ENCODE peak calls at places on chromosome 20, in nine cellular contexts. Q, F, D, K, H, B, J, O and U are unnamed samples.

GRCh38 chr20:3577366-3577765 is 85.8 kb downstream of the GFRA4 start:
- DNase-seq in Q (no peak), F (no peak), D (no peak), K (no peak), H (no peak), B (no peak), J (no peak), O (no peak), U (no peak)

GRCh38 chr20:33951171-33951570 is 42.5 kb upstream of the RALY start:
- DNase-seq in Q (no peak), F (no peak), D (no peak), K (no peak), H (no peak), B (no peak), J (no peak), O (no peak), U (no peak)

GRCh38 chr20:3239867-3240775 is 1.1 kb upstream of the SLC4A11 start:
- DNase-seq in Q (peak; percentile 25), F (no peak), D (no peak), K (no peak), H (no peak), B (no peak), J (no peak), O (no peak), U (no peak)

GRCh38 chr20:51132286-51132810 is 109.4 kb upstream of the KCNG1 start:
- DNase-seq in Q (peak; percentile 19), F (no peak), D (no peak), K (no peak), H (no peak), B (no peak), J (no peak), O (no peak), U (no peak)

GRCh38 chr20:63765918-63766317 is 26.3 kb downstream of the SLC2A4RG start:
- DNase-seq in Q (no peak), F (no peak), D (no peak), K (no peak), H (no peak), B (no peak), J (no peak), O (no peak), U (no peak)

GRCh38 chr20:19661717-19662637 is 96.1 kb upstream of the RIN2 start:
- DNase-seq in Q (peak; percentile 59), F (peak; percentile 81), D (peak; percentile 68), K (peak; percentile 19), H (no peak), B (peak; percentile 55), J (peak; percentile 19), O (peak; percentile 34), U (peak; percentile 38)

GRCh38 chr20:23143986-23144695 is 58.0 kb upstream of the CD93 start:
- DNase-seq in Q (no peak), F (peak; percentile 56), D (no peak), K (no peak), H (no peak), B (no peak), J (no peak), O (peak; percentile 71), U (no peak)

GRCh38 chr20:21052241-21052640 is 53.9 kb downstream of the LINC00237 start:
- DNase-seq in Q (no peak), F (no peak), D (no peak), K (no peak), H (no peak), B (no peak), J (no peak), O (no peak), U (no peak)

GRCh38 chr20:16415079-16415478 is 158.2 kb downstream of the KIF16B start:
- DNase-seq in Q (peak; percentile 2), F (no peak), D (no peak), K (no peak), H (no peak), B (no peak), J (no peak), O (no peak), U (no peak)

GRCh38 chr20:15674253-15675145 is 898.7 kb downstream of the KIF16B start:
- DNase-seq in Q (peak; percentile 25), F (no peak), D (no peak), K (no peak), H (no peak), B (no peak), J (no peak), O (no peak), U (no peak)

GRCh38 chr20:40497781-40498691 is 191.0 kb downstream of the MAFB start:
- DNase-seq in Q (peak; percentile 36), F (peak; percentile 76), D (no peak), K (no peak), H (no peak), B (no peak), J (no peak), O (no peak), U (no peak)

GRCh38 chr20:63706027-63706695 is 1.6 kb downstream of the ARFRP1 start:
- DNase-seq in Q (no peak), F (peak; percentile 53), D (no peak), K (no peak), H (no peak), B (no peak), J (no peak), O (no peak), U (no peak)

GRCh38 chr20:63709149-63709527 is 1.3 kb downstream of the ZGPAT start:
- DNase-seq in Q (no peak), F (peak; percentile 59), D (no peak), K (no peak), H (no peak), B (no peak), J (no peak), O (no peak), U (no peak)

GRCh38 chr20:24693466-24694156 is 224.2 kb downstream of the SYNDIG1 start:
- DNase-seq in Q (no peak), F (peak; percentile 61), D (no peak), K (no peak), H (no peak), B (no peak), J (no peak), O (no peak), U (no peak)

GRCh38 chr20:53900380-53900999 is 169.9 kb downstream of the BCAS1 start:
- DNase-seq in Q (peak; percentile 86), F (no peak), D (no peak), K (no peak), H (no peak), B (peak; percentile 27), J (peak; percentile 69), O (no peak), U (no peak)